ENCODE peak calls at places on chromosome 14, in nine cellular contexts. One of them, this sample, is unnamed.

GRCh38 chr14:73465833-73466532 is 7.6 kb upstream of the NUMB start:
- DNase-seq in coronary artery: no peak
- DNase-seq in right lobe of liver: no peak
- DNase-seq in AG09319: no peak
- DNase-seq in HTR-8/SVneo: no peak
- DNase-seq in ELF-1: no peak
- DNase-seq in mammary epithelial cell: no peak
- DNase-seq in T-helper 1 cell: no peak
- DNase-seq in EL: peak; percentile 44
- DNase-seq in this sample: no peak

GRCh38 chr14:33737446-33737845 is 213.4 kb downstream of the EGLN3 start:
- DNase-seq in mammary epithelial cell: peak; percentile 66
- DNase-seq in T-helper 1 cell: no peak
- DNase-seq in right lobe of liver: no peak
- DNase-seq in coronary artery: no peak
- DNase-seq in ELF-1: no peak
- DNase-seq in HTR-8/SVneo: peak; percentile 7
- DNase-seq in EL: peak; percentile 93
- DNase-seq in AG09319: no peak
- DNase-seq in this sample: no peak

GRCh38 chr14:67268456-67269115 is 27.4 kb downstream of the PALS1 start:
- DNase-seq in AG09319: no peak
- DNase-seq in EL: no peak
- DNase-seq in coronary artery: no peak
- DNase-seq in right lobe of liver: no peak
- DNase-seq in ELF-1: peak; percentile 89
- DNase-seq in mammary epithelial cell: no peak
- DNase-seq in HTR-8/SVneo: no peak
- DNase-seq in T-helper 1 cell: no peak
- DNase-seq in this sample: no peak

GRCh38 chr14:36467332-36467731 is 52.7 kb downstream of the NKX2-1 start:
- DNase-seq in ELF-1: no peak
- DNase-seq in AG09319: no peak
- DNase-seq in coronary artery: no peak
- DNase-seq in mammary epithelial cell: peak; percentile 8
- DNase-seq in EL: no peak
- DNase-seq in T-helper 1 cell: no peak
- DNase-seq in HTR-8/SVneo: no peak
- DNase-seq in right lobe of liver: no peak
- DNase-seq in this sample: no peak

GRCh38 chr14:67411820-67412421 is at the start of gene PLEK2:
- DNase-seq in coronary artery: no peak
- DNase-seq in mammary epithelial cell: peak; percentile 92
- DNase-seq in ELF-1: no peak
- DNase-seq in EL: peak; percentile 69
- DNase-seq in right lobe of liver: peak; percentile 78
- DNase-seq in T-helper 1 cell: peak; percentile 33
- DNase-seq in HTR-8/SVneo: peak; percentile 78
- DNase-seq in AG09319: no peak
- DNase-seq in this sample: no peak

GRCh38 chr14:68607081-68607851 is 185.6 kb downstream of the ZFP36L1 start:
- DNase-seq in mammary epithelial cell: no peak
- DNase-seq in right lobe of liver: no peak
- DNase-seq in EL: no peak
- DNase-seq in T-helper 1 cell: no peak
- DNase-seq in AG09319: no peak
- DNase-seq in HTR-8/SVneo: no peak
- DNase-seq in ELF-1: peak; percentile 67
- DNase-seq in coronary artery: peak; percentile 72
- DNase-seq in this sample: no peak

GRCh38 chr14:100025111-100025510 is 40.1 kb upstream of the EVL start:
- DNase-seq in AG09319: no peak
- DNase-seq in HTR-8/SVneo: peak; percentile 52
- DNase-seq in EL: peak; percentile 59
- DNase-seq in ELF-1: peak; percentile 87
- DNase-seq in mammary epithelial cell: peak; percentile 37
- DNase-seq in T-helper 1 cell: peak; percentile 2
- DNase-seq in coronary artery: no peak
- DNase-seq in right lobe of liver: no peak
- DNase-seq in this sample: no peak

GRCh38 chr14:102517412-102518062 is 8.0 kb upstream of the ANKRD9 start:
- DNase-seq in T-helper 1 cell: no peak
- DNase-seq in EL: no peak
- DNase-seq in right lobe of liver: peak; percentile 57
- DNase-seq in ELF-1: peak; percentile 51
- DNase-seq in mammary epithelial cell: no peak
- DNase-seq in AG09319: no peak
- DNase-seq in HTR-8/SVneo: no peak
- DNase-seq in coronary artery: peak; percentile 72
- DNase-seq in this sample: no peak

GRCh38 chr14:61355892-61356325 is 34.5 kb downstream of the PRKCH start:
- DNase-seq in ELF-1: peak; percentile 92
- DNase-seq in coronary artery: no peak
- DNase-seq in mammary epithelial cell: peak; percentile 94
- DNase-seq in HTR-8/SVneo: peak; percentile 98
- DNase-seq in AG09319: no peak
- DNase-seq in T-helper 1 cell: no peak
- DNase-seq in right lobe of liver: no peak
- DNase-seq in EL: peak; percentile 76
- DNase-seq in this sample: peak; percentile 78

GRCh38 chr14:101824339-101824727 is 62.8 kb downstream of the PPP2R5C start:
- DNase-seq in EL: no peak
- DNase-seq in right lobe of liver: no peak
- DNase-seq in mammary epithelial cell: no peak
- DNase-seq in AG09319: no peak
- DNase-seq in ELF-1: no peak
- DNase-seq in T-helper 1 cell: no peak
- DNase-seq in HTR-8/SVneo: no peak
- DNase-seq in coronary artery: no peak
- DNase-seq in this sample: no peak

GRCh38 chr14:48890333-48890732 is 695.8 kb downstream of the RPS29 start:
- DNase-seq in T-helper 1 cell: no peak
- DNase-seq in right lobe of liver: no peak
- DNase-seq in AG09319: no peak
- DNase-seq in mammary epithelial cell: no peak
- DNase-seq in HTR-8/SVneo: no peak
- DNase-seq in coronary artery: no peak
- DNase-seq in EL: no peak
- DNase-seq in ELF-1: no peak
- DNase-seq in this sample: no peak

GRCh38 chr14:22297376-22297775 is 291.6 kb downstream of the DAD1 start:
- DNase-seq in AG09319: no peak
- DNase-seq in EL: no peak
- DNase-seq in ELF-1: no peak
- DNase-seq in HTR-8/SVneo: no peak
- DNase-seq in coronary artery: no peak
- DNase-seq in T-helper 1 cell: no peak
- DNase-seq in mammary epithelial cell: no peak
- DNase-seq in right lobe of liver: no peak
- DNase-seq in this sample: no peak

GRCh38 chr14:22811752-22812151 is 3.5 kb downstream of the SLC7A7 start:
- DNase-seq in right lobe of liver: no peak
- DNase-seq in T-helper 1 cell: no peak
- DNase-seq in EL: no peak
- DNase-seq in coronary artery: no peak
- DNase-seq in ELF-1: no peak
- DNase-seq in HTR-8/SVneo: no peak
- DNase-seq in mammary epithelial cell: no peak
- DNase-seq in AG09319: no peak
- DNase-seq in this sample: no peak

GRCh38 chr14:100246809-100247428 is 8.0 kb downstream of the YY1 start:
- DNase-seq in ELF-1: peak; percentile 64
- DNase-seq in T-helper 1 cell: no peak
- DNase-seq in EL: peak; percentile 67
- DNase-seq in AG09319: peak; percentile 10
- DNase-seq in coronary artery: no peak
- DNase-seq in HTR-8/SVneo: peak; percentile 61
- DNase-seq in right lobe of liver: no peak
- DNase-seq in mammary epithelial cell: peak; percentile 47
- DNase-seq in this sample: no peak